ENCODE peak calls at places on chromosomes 7 and 10, in five cellular contexts. F, A, P, U and G are unnamed samples.
A peak's percentile ranks its signal among the peaks of the same experiment; 100 is the strongest.

GRCh38 chr7:32161708-32162107 is 91.5 kb upstream of the PDE1C start:
- DNase-seq in F (no peak), A (peak; percentile 75), P (no peak), U (no peak), G (no peak)

GRCh38 chr10:20984632-20985031 is 87.5 kb upstream of the NEBL start:
- DNase-seq in F (no peak), A (no peak), P (no peak), U (no peak), G (no peak)

GRCh38 chr7:27581906-27582305 is 80.8 kb downstream of the HIBADH start:
- DNase-seq in F (no peak), A (no peak), P (no peak), U (no peak), G (no peak)

GRCh38 chr10:36280396-36280795 is 638.3 kb upstream of the FZD8 start:
- DNase-seq in F (no peak), A (no peak), P (peak; percentile 9), U (no peak), G (no peak)

GRCh38 chr7:73742338-73742752 is 3.7 kb upstream of the ABHD11 start:
- DNase-seq in F (no peak), A (no peak), P (no peak), U (no peak), G (no peak)

GRCh38 chr7:30276203-30276900 is 8.0 kb upstream of the ZNRF2 start:
- DNase-seq in F (no peak), A (peak; percentile 31), P (peak; percentile 40), U (no peak), G (peak; percentile 38)

GRCh38 chr7:117127585-117128168 is 174.4 kb downstream of the ST7 start:
- DNase-seq in F (peak; percentile 77), A (no peak), P (no peak), U (peak; percentile 46), G (peak; percentile 28)

GRCh38 chr10:73762915-73763314 is 18.7 kb downstream of the SEC24C start:
- DNase-seq in F (no peak), A (no peak), P (no peak), U (no peak), G (no peak)

GRCh38 chr10:102120987-102121738 is 995 bp upstream of the LDB1 start:
- DNase-seq in F (peak; percentile 96), A (no peak), P (no peak), U (peak; percentile 74), G (peak; percentile 73)

DNA sequence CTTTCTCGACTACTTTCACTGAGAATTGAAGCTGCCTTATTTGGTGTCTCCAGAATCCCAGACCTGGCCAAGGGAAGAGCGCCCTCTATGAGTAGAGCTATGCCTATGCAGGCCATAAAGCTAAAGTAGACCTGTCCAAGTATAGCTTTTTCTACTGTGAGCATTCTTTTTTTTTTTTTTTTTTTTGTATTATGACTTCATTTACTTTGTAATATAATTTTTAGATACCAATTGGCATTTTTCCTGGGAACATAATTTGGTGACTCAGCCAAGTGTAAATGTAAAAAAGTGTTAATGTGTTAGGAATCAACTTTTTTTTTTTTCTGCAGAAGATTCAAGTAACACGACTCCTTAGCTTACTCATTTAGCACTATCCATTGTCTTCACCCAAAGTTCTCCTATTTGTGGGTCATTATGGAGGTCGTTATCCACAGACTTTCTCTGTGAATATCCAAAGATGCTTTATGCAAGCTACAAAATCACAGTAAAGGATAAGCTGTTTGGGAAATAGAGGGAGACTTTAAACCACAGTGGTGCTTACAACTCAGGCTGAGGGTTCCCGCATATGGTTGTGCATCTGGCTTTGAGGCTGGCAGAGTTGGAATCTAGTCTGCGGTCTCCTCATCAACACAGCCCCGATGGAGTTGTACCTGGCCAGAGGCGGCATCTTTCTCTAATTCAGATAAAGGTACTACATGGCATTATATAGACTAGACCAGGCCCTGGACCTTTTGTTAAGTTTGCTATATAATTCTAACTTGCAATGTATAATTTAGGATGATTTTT is 1040.2 kb upstream of the SORCS1 start:
- DNase-seq in F (no peak), A (no peak), P (no peak), U (no peak), G (peak; percentile 37)
- TF ChIP-seq CTCF in F (peak; percentile 21), A (peak; percentile 31), P (no peak), U (no peak), G (peak; percentile 89)

GRCh38 chr7:41599760-41600159 is 103.1 kb downstream of the INHBA start:
- DNase-seq in F (no peak), A (no peak), P (no peak), U (no peak), G (peak; percentile 26)
- TF ChIP-seq CTCF in F (no peak), A (no peak), P (no peak), U (no peak), G (peak; percentile 20)

DNA sequence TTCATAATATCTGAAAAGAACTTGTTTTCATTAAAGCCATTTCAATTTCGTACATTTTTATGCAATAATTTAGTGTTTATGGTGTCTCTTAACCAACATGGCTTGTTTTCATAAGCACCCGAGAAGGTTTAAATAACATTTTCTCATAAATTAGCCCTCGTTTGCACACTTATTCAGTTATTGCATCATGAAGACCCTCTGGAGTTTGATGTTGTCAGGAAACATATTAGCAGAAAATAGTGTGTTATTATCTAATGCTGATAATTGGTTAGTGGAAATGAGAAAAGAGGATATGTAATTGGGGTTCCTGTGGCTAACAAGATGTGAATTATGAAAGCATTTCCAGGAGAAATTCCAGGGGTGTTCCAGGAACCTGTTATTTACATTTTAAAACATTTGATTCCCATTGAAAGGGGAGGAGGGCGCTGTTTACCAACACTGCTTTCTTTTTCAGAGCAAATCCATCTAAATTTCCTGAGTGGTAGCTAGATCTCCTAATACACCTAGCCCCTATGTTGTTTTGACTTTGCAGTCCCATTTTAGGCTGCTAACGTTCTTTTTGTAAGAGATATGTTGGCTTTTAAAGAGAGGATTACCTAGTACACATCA is 130.7 kb downstream of the TCF7L2 start:
- DNase-seq in F (no peak), A (no peak), P (no peak), U (no peak), G (no peak)
- TF ChIP-seq CTCF in F (no peak), A (no peak), P (peak; percentile 36), U (no peak), G (no peak)

DNA sequence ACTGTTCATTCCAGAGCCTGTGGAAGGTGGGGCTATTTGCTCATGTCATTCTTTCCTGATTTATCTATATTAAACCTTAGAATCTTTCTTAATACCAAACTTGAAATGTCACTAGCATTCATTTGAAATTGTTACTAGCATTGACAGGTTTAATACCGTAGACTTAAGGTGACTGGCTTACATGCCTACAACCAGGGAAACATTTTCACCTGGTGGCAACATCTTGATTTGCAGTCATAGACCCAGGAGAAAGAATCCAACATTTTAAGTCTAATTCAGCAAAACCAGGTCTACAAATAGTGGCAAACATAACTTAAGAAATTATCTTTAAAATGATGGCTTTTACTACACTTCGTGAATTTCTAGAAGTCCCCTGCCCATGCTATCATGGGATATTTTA is 353.7 kb downstream of the HTR7 start:
- DNase-seq in F (no peak), A (no peak), P (no peak), U (no peak), G (no peak)
- TF ChIP-seq CTCF in F (no peak), A (no peak), P (no peak), U (no peak), G (no peak)

DNA sequence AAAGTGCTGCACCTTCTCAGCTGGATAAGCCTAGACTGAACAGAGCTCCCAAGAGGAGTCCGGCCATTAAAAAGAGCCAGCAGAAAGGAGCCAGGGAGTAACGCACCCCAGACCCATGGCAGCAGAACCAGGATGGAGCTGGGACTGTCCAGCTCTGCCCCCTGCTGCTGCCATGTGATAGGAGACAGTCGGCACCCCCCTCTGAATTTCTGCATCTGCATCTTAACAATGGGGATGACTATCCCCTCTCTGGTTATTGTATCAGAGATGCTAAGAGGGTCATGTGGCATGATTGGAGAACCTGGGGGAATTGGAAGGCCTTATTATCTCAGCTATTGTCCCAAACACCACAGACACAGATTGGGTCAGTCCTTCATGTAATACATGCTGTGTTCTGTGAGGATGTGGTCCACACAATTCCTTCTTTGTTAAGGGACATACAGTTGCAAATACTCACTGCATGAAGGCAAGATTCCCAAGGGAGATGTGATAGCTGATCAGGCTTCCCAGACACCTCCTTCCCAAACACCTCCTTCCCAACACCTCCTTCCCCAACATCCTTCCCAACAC is 29.3 kb downstream of the PLEKHS1 start:
- DNase-seq in F (no peak), A (no peak), P (no peak), U (no peak), G (no peak)
- TF ChIP-seq CTCF in F (no peak), A (no peak), P (no peak), U (no peak), G (no peak)